ENCODE peak calls at places on chromosomes 11 and 22, in four cellular contexts. K is PC-9, E is neural progenitor cell, A is mammary epithelial cell. G is an unnamed sample.

GRCh38 chr11:67277231-67277961 is 11.1 kb downstream of the GRK2 start:
- DNase-seq in E (peak; percentile 70), K (no peak), A (peak; percentile 47), G (peak; percentile 55)

GRCh38 chr11:15101072-15101701 is 13.5 kb upstream of the INSC start:
- DNase-seq in E (peak; percentile 81), K (no peak), A (peak; percentile 49), G (peak; percentile 73)

GRCh38 chr22:30782613-30783012 is 87.9 kb downstream of the OSBP2 start:
- DNase-seq in A (no peak), E (no peak), K (peak; percentile 83), G (no peak)

GRCh38 chr11:45400594-45400993 is 114.5 kb upstream of the SYT13 start:
- DNase-seq in E (no peak), A (no peak), K (no peak), G (no peak)

GRCh38 chr22:33659423-33659822 is 260.9 kb downstream of the LARGE1 start:
- DNase-seq in A (no peak), E (no peak), K (no peak), G (no peak)

GRCh38 chr11:12239396-12240298 is 129.3 kb downstream of the MICAL2 start:
- DNase-seq in E (no peak), K (no peak), A (no peak), G (no peak)

GRCh38 chr11:36131719-36132349 is 157.4 kb downstream of the COMMD9 start:
- DNase-seq in E (peak; percentile 85), K (no peak), A (no peak), G (peak; percentile 48)

GRCh38 chr11:121153472-121153871 is 52.4 kb downstream of the TECTA start:
- DNase-seq in E (peak; percentile 28), K (no peak), A (no peak), G (no peak)

GRCh38 chr11:13222285-13222684 is 55.3 kb upstream of the BMAL1 start:
- DNase-seq in E (peak; percentile 30), K (no peak), A (peak; percentile 80), G (no peak)

GRCh38 chr11:69244286-69244685 is 49.7 kb upstream of the MYEOV start:
- DNase-seq in K (no peak), E (no peak), A (no peak), G (no peak)

GRCh38 chr11:84558085-84558905 is 1068.8 kb downstream of the DLG2 start:
- DNase-seq in K (no peak), A (peak; percentile 27), E (peak; percentile 61), G (peak; percentile 28)

GRCh38 chr11:122042981-122043380 is 73.0 kb downstream of the BLID start:
- DNase-seq in K (no peak), A (no peak), E (no peak), G (no peak)

GRCh38 chr11:44912270-44912987 is 38.3 kb downstream of the TP53I11 start:
- DNase-seq in E (no peak), A (no peak), K (no peak), G (peak; percentile 62)

GRCh38 chr11:69634069-69634468 is 6.9 kb upstream of the CCND1 start:
- DNase-seq in E (no peak), K (no peak), A (no peak), G (no peak)

GRCh38 chr11:7672276-7672959 is 882 bp downstream of the CYB5R2 start:
- DNase-seq in A (no peak), E (no peak), K (no peak), G (no peak)

GRCh38 chr22:20430641-20431519 is 6.7 kb downstream of the SCARF2 start:
- DNase-seq in E (peak; percentile 93), A (peak; percentile 48), K (no peak), G (peak; percentile 72)
- TF ChIP-seq CTCF in E (peak; percentile 54), A (peak; percentile 22), K (no peak), G (peak; percentile 25)

GRCh38 chr22:39314251-39314971 is 5.0 kb downstream of the RPL3 start:
- DNase-seq in A (no peak), K (no peak), E (no peak), G (no peak)
- TF ChIP-seq CTCF in A (no peak), K (no peak), E (peak; percentile 13), G (no peak)

GRCh38 chr11:64879226-64879900 is 942 bp upstream of the EHD1 start:
- DNase-seq in K (no peak), A (no peak), E (no peak), G (no peak)

GRCh38 chr11:64880240-64881001 is 2.0 kb upstream of the EHD1 start:
- DNase-seq in A (no peak), K (no peak), E (no peak), G (no peak)

GRCh38 chr11:64877390-64878222 is 815 bp downstream of the EHD1 start:
- DNase-seq in E (peak; percentile 48), A (no peak), K (peak; percentile 43), G (no peak)

GRCh38 chr11:64878223-64878493 is 263 bp downstream of the EHD1 start:
- DNase-seq in E (no peak), K (no peak), A (no peak), G (no peak)

DNA sequence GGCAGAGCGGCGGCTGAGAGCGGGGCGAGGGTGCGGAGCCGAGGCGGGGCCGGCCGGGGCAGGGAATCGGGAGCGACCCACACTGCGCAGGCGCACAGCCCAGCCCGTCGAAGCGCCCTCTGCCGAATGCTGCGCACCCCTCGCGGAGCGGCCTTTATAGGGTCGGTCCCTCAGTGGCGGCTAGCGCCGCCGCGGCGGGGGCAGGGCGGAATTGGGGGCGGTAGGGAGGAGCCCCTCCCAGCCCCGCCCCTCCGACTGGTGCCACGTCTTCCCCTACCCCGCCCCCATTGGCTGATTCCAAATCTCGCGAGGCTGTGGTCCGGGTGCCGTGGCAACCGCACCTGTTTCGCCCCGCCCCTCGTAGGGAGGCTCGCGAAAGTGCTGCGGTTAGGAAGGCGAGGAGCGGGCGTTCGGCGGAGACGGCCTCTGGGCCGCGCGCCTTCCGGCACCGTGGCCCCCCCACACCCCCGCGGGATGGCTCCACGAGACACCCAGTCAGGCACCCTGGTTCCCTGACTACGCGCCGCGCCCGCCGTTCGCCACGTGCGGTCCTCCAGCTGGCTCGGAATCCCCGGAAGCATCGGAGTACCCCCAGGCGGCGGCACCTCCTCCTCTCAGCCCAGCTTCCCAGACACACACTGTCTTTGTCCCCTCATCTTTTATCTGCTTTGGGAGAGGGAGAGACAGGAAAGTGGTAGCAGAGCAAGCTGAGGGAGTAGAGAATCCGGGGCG is at the start of gene EHD1:
- DNase-seq in K (peak; percentile 92), E (peak; percentile 100), A (peak; percentile 96), G (peak; percentile 100)
- TF ChIP-seq CTCF in K (peak; percentile 39), E (peak; percentile 59), A (peak; percentile 18), G (peak; percentile 21)

DNA sequence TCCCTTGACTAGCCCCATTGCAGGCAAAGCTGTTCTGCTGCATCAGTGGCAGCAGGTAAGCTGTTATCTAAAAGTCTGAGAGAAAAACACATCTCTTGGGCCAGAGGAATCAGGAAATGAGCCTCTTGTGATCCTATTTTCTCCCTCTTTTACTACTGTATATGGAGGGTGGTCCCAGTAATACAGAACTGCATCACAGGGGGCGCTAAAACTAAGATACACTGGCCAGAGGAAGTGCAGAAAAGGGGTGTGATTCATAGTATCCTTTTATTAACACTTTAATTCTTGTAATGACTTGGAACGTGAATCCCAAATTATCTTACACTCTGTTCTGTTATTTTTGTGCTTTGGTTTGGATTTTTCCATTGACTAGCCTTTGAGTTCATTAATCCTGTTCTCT is 8.8 kb upstream of the MED17 start:
- DNase-seq in A (no peak), E (peak; percentile 45), K (no peak), G (peak; percentile 17)
- TF ChIP-seq CTCF in A (peak; percentile 14), E (peak; percentile 58), K (peak; percentile 59), G (no peak)

GRCh38 chr22:25069758-25070461 is 117.4 kb downstream of the KIAA1671 start:
- DNase-seq in K (no peak), E (no peak), A (no peak), G (peak; percentile 28)
- TF ChIP-seq CTCF in K (no peak), E (peak; percentile 5), A (no peak), G (no peak)

G was measured in nephron progenitor cell.